ENCODE peak calls at places on chromosomes 13 and 19, in five cellular contexts. S, L, A, G and I are unnamed samples.

GRCh38 chr13:23450340-23451046 is 17.0 kb upstream of the SACS start:
- DNase-seq in S (no peak), L (no peak), A (no peak), G (peak; percentile 74), I (no peak)

GRCh38 chr19:30854661-30855060 is 482.5 kb downstream of the ZNF536 start:
- DNase-seq in S (no peak), L (no peak), A (no peak), G (no peak), I (no peak)

GRCh38 chr19:29263305-29264080 is 50.5 kb upstream of the UQCRFS1 start:
- DNase-seq in S (no peak), L (peak; percentile 11), A (no peak), G (peak; percentile 65), I (peak; percentile 27)

GRCh38 chr19:3272952-3273351 is 48.5 kb downstream of the CELF5 start:
- DNase-seq in S (no peak), L (no peak), A (no peak), G (no peak), I (no peak)

GRCh38 chr19:39212377-39212742 is 8.3 kb upstream of the SYCN start:
- DNase-seq in S (peak; percentile 2), L (no peak), A (no peak), G (peak; percentile 66), I (no peak)

GRCh38 chr13:79541426-79542049 is 60.6 kb downstream of the NDFIP2 start:
- DNase-seq in S (peak; percentile 49), L (peak; percentile 62), A (no peak), G (peak; percentile 21), I (no peak)

GRCh38 chr19:39426170-39426569 is 9.6 kb downstream of the RPS16 start:
- DNase-seq in S (no peak), L (no peak), A (no peak), G (no peak), I (no peak)

GRCh38 chr19:47895165-47895782 is 9.2 kb upstream of the SULT2A1 start:
- DNase-seq in S (no peak), L (peak; percentile 58), A (no peak), G (no peak), I (no peak)

GRCh38 chr19:50777261-50777660 is 7.0 kb downstream of the GPR32 start:
- DNase-seq in S (no peak), L (no peak), A (no peak), G (no peak), I (no peak)

GRCh38 chr19:49106648-49107135 is 7.5 kb upstream of the LIN7B start:
- DNase-seq in S (no peak), L (peak; percentile 59), A (no peak), G (peak; percentile 80), I (no peak)

DNA sequence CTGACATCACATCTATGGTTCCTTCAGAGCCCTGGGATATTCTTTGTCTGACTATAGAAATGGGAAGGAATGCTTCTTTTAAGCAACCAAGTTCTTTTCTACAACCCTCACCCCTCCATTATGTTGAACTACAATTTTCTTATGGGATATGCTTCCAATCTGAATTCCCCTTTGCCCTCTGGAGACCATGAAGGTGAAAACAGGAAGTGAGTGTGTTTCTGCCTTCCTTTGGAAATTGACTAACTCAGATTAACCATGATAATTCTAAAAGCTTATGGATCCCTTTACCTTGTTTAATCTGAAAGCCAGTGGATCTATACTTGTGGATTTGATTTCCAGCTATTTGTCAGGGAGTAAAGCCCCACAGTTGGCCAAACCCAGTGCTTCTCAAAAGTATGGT is 90.8 kb upstream of the SERTM1 start:
- DNase-seq in S (no peak), L (no peak), A (no peak), G (no peak), I (no peak)
- TF ChIP-seq TAF1 in S (no peak), L (no peak), A (no peak), G (no peak), I (no peak)

DNA sequence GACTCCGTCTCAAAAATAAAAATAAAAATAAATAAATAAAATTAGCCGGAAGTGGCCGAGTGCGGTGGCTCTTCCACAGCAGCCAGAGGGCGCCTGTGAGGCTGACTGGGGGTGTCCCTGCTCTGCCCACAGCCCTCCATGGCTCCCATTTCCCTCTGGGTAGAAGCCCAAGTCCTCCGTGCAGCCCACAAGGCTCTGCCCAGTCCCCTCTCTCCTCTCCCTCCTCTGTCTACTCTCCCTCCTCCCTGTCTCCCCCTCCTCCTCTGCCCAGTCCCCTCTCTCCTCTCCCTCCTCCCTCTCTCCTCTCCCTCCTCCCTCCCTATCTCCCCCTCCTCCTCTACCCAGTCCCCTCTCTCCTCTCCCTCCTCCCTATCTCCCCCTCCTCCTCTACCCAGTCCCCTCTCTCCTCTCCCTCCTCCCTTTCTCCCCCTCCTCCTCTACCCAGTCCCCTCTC is 20.4 kb downstream of the MISP start:
- DNase-seq in S (no peak), L (peak; percentile 63), A (peak; percentile 57), G (peak; percentile 80), I (no peak)
- TF ChIP-seq TAF1 in S (no peak), L (no peak), A (no peak), G (no peak), I (no peak)

GRCh38 chr13:47798194-47798593 is 202.9 kb downstream of the SUCLA2 start:
- DNase-seq in S (no peak), L (no peak), A (no peak), G (no peak), I (no peak)
- TF ChIP-seq TAF1 in S (no peak), L (no peak), A (no peak), G (no peak), I (no peak)

GRCh38 chr19:52694921-52695320 is 39.9 kb downstream of the ZNF611 start:
- DNase-seq in S (no peak), L (no peak), A (no peak), G (no peak), I (no peak)

GRCh38 chr19:52692431-52693008 is 42.3 kb downstream of the ZNF611 start:
- DNase-seq in S (no peak), L (no peak), A (no peak), G (no peak), I (no peak)

GRCh38 chr19:52691737-52692136 is 43.1 kb downstream of the ZNF611 start:
- DNase-seq in S (peak; percentile 62), L (no peak), A (no peak), G (no peak), I (no peak)

GRCh38 chr19:52700673-52701072 is 34.2 kb downstream of the ZNF611 start:
- DNase-seq in S (no peak), L (peak; percentile 34), A (no peak), G (no peak), I (no peak)

DNA sequence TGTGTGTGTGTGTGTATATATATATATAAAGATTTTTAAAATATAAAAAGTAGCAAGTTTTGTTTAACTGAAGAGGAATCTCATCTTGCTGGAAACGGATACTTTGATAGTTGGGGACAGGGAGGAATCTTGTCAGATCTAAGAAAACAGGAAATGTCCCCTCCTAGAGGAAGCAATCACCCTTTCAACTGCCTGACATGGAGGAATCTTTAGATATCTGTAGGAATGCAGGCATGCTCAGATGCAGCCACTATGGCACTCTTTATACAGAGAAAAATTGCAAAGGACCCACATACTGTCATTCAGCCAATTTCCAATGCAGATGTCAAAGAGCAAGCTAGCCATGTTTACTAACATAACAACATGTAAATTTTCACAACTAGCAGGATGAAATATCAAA is 38.8 kb downstream of the ZNF611 start:
- DNase-seq in S (no peak), L (no peak), A (no peak), G (no peak), I (no peak)
- TF ChIP-seq TAF1 in S (no peak), L (no peak), A (no peak), G (no peak), I (no peak)

DNA sequence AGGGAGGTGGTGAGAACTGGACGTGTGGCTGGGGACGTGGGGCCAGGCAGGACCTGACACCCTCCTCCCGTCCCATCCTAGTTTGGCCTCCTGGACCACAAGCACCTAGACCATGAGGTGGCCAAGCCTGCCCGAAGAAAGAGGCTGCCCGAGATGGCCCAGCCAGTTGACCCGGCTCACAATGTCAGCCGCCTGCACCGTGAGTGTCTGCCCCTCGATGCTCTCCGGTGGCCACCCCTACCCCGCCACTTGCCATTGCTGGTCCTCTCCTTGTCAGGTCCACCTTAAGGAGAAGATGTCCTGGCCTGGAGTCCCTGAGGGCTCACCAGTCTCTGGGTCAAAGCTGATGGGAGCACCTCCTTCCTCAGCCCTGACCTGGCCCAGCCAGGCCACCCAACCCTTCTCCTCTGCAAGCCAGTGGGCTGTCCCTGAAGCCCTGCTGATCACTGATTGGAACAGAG is 2.2 kb downstream of the ANGPTL4 start:
- DNase-seq in S (no peak), L (no peak), A (no peak), G (no peak), I (no peak)
- TF ChIP-seq TAF1 in S (no peak), L (no peak), A (no peak), G (no peak), I (no peak)

DNA sequence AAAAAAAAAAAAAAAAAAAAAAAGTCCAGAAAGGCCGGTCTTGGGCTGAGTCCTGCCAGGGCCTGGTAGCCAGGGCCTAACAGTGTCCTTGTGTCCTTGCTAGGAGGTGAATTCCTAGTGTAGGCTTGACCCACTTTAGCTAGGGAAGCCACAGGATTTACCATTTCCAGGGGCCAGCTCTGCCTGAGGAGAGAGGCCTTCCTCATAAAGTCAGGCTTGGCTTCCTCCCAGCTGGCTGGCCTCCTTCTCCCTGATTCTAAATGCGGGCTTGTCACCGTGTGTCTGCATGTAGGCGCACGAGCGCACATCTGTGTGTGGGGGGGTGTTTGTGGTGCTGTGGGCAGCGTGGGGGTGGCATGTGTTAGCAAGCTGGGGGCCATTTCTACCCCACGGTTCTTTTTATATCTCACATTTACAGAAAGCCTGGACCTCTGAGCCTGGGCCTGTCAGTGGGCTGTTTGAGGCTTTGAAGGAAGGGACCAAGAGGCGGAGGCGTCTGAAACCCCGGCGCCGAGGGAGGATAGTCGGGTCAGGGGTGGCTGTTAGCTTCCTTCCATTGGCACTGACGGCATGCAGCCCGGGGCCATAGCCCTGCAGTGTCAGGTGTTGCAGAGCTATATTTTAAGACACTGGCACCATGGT is 31.7 kb downstream of the IER2 start:
- DNase-seq in S (no peak), L (no peak), A (no peak), G (peak; percentile 60), I (no peak)
- TF ChIP-seq TAF1 in S (no peak), L (no peak), A (no peak), G (no peak), I (no peak)

DNA sequence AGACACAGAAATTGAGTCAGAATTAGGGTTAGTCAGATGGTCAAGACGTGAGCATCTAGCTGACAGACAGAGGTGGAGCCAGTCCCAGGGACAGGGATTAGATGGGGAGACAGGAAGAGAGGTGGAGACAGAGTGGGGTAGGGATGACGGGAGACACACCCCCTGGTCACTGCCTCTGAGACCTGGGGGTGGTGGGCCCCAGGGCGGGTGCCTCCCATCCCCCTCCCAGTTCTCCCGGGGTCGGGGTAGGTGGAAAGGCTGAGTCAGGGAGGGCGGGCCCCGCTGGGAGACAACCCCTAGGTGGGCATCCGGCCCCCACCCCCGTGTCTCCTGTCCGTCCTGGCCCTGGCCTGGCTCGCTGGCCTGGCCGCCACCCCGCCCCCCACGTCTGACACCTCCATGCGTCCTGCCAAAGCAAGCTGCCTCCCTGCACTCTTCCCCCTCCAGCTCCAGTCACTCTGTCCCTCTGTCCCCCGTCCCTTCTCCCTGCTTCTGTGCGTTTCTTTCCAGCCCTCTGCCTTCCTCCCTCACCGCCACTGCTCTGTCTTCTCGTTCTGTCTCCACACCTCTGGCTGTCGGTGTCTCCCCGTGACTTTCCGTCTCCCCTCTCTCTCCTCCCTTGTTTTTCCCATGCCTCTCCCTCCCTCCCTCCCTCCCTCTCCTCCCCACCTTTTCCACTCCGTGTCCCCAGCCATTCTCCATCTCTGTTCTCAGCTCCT is 15.1 kb downstream of the CCDC97 start:
- DNase-seq in S (no peak), L (peak; percentile 82), A (no peak), G (peak; percentile 81), I (no peak)
- TF ChIP-seq TAF1 in S (no peak), L (no peak), A (no peak), G (no peak), I (no peak)